ENCODE peak calls at places on chromosome 2, in six cellular contexts. W is HCT116, I is SK-N-SH, Y is IMR-90, N is GM23248, T is GM12878. B is an unnamed sample.

GRCh38 chr2:206968139-206969086 is 29.1 kb downstream of the CPO start:
- DNase-seq in W (no peak), Y (no peak), N (peak; percentile 58), T (no peak), I (no peak), B (peak; percentile 62)

GRCh38 chr2:98806266-98806697 is 75.3 kb upstream of the MGAT4A start:
- DNase-seq in N (peak; percentile 12), T (no peak), I (peak; percentile 70), Y (no peak), W (no peak), B (peak; percentile 83)

GRCh38 chr2:24400207-24400907 is 40.0 kb upstream of the ITSN2 start:
- DNase-seq in T (no peak), Y (no peak), I (no peak), W (no peak), N (no peak), B (no peak)

GRCh38 chr2:98334439-98335078 is 11.7 kb upstream of the CNGA3 start:
- DNase-seq in N (peak; percentile 93), T (no peak), I (peak; percentile 54), Y (peak; percentile 91), W (no peak), B (peak; percentile 87)

GRCh38 chr2:16653083-16653375 is 12.6 kb downstream of the CYRIA start:
- DNase-seq in N (no peak), Y (no peak), I (no peak), T (no peak), W (no peak), B (peak; percentile 40)

GRCh38 chr2:65549262-65550036 is 117.0 kb upstream of the SPRED2 start:
- DNase-seq in W (no peak), N (no peak), Y (no peak), T (no peak), I (peak; percentile 37), B (no peak)

GRCh38 chr2:12397861-12398260 is 318.9 kb upstream of the TRIB2 start:
- DNase-seq in N (peak; percentile 50), W (no peak), Y (no peak), T (no peak), I (no peak), B (no peak)

GRCh38 chr2:155109527-155109926 is 411.0 kb downstream of the KCNJ3 start:
- DNase-seq in Y (no peak), T (no peak), W (no peak), N (no peak), I (no peak), B (no peak)

GRCh38 chr2:210128961-210129360 is 42.2 kb downstream of the KANSL1L start:
- DNase-seq in I (no peak), Y (no peak), T (no peak), N (no peak), W (no peak), B (no peak)

GRCh38 chr2:173355132-173355865 is 627 bp downstream of the CDCA7 start:
- DNase-seq in N (peak; percentile 70), Y (peak; percentile 60), I (peak; percentile 79), W (peak; percentile 28), T (no peak), B (peak; percentile 53)

GRCh38 chr2:40646642-40647041 is 194.8 kb upstream of the SLC8A1 start:
- DNase-seq in Y (no peak), T (no peak), N (no peak), I (no peak), W (no peak), B (no peak)
- H2AFZ ChIP-seq in Y (no peak overlapping the region), T (no peak overlapping the region), N (no peak overlapping the region), I (no peak overlapping the region), W (no peak overlapping the region), B (no peak overlapping the region)

DNA sequence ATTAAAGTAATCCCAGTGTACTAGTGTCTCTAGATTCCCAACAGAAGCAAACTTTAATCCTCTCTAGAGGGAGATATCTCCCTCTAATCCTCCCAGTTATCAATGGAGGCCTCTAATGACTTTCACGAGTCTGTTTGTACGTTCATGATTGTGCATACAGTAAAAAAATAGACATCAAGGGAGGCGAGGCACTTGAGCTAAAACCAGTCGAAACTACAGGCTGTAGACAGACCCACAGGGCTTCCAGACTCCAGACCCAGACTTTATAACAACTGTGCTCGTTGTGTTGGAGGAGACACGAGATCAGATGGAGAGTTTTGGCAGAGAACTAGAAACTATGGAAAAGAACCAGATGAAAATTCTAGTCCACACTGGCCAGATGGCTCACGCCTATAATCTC is 7.0 kb downstream of the DGKD start:
- DNase-seq in W (no peak), I (no peak), T (no peak), N (no peak), Y (no peak), B (no peak)
- H3K27ac ChIP-seq in W (no peak overlapping the region), I (no peak overlapping the region), T (no peak overlapping the region), N (no peak overlapping the region), Y (no peak overlapping the region), B (no peak overlapping the region)

DNA sequence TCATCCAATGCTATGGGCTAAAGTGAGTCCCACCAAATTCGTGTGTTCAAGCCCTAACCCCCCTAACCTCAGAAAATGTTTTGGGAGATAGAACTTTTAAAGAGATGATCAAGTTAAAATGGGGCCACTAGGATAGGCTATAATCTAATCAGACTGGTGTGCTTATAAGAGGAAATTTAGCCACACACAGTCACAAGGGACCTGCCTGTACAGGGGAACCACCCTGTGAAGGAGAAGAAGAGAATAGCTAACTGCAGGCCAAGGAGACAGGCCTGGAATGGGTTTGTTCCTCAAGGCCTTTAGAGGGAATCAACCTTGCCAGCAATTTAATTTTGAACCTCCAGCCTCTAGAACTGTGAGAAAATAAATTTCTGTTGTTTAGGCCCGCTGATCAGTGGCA is 36.0 kb upstream of the TANK start:
- DNase-seq in T (no peak), N (no peak), Y (no peak), W (no peak), I (no peak), B (no peak)
- H2AFZ ChIP-seq in T (no peak overlapping the region), N (peak overlapping the region; percentile 69), Y (peak overlapping the region; percentile 9), W (peak overlapping the region; percentile 64), I (peak overlapping the region; percentile 53), B (peak overlapping the region; percentile 46)

GRCh38 chr2:178219247-178219646 is 24.9 kb downstream of the OSBPL6 start:
- DNase-seq in T (no peak), N (no peak), W (no peak), Y (no peak), I (no peak), B (no peak)
- H3K27ac ChIP-seq in T (no peak overlapping the region), N (no peak overlapping the region), W (no peak overlapping the region), Y (no peak overlapping the region), I (no peak overlapping the region), B (no peak overlapping the region)

B was measured in mammary epithelial cell.